ENCODE peak calls at places on chromosomes 16 and 17, in seven cellular contexts. R is A549, K is stomach, A is suprapubic skin, X is ovary, H is HepG2, T is upper lobe of left lung. N is an unnamed sample.

GRCh38 chr17:39011907-39012468 is 44.8 kb upstream of the FBXO47 start:
- DNase-seq in A (no peak), T (no peak), X (no peak), K (no peak), R (no peak), H (peak), N (no peak)

GRCh38 chr17:77349976-77350830 is 209.4 kb downstream of the SEC14L1 start:
- DNase-seq in R (no peak), X (peak), K (peak), H (no peak), A (peak), T (peak), N (peak)

GRCh38 chr17:10772425-10773380 is 31.2 kb downstream of the TMEM238L start:
- DNase-seq in H (peak), T (no peak), X (no peak), R (peak), A (no peak), K (peak), N (no peak)

GRCh38 chr16:54116126-54116525 is 170.5 kb downstream of the IRX3 start:
- DNase-seq in X (no peak), T (no peak), H (no peak), R (no peak), A (no peak), K (no peak), N (no peak)

GRCh38 chr17:49260011-49260921 is 29.7 kb upstream of the PHOSPHO1 start:
- DNase-seq in T (peak), H (peak), A (peak), R (peak), X (peak), K (peak), N (no peak)

GRCh38 chr17:79934653-79934970 is 95.4 kb upstream of the CBX4 start:
- DNase-seq in A (no peak), H (no peak), R (no peak), T (no peak), K (no peak), X (no peak), N (no peak)

GRCh38 chr16:77434365-77435239 is at the start of gene ADAMTS18:
- DNase-seq in T (no peak), K (no peak), H (no peak), R (no peak), A (no peak), X (no peak), N (no peak)

GRCh38 chr16:66925322-66925840 is at the start of gene RRAD:
- DNase-seq in X (peak), T (peak), K (no peak), R (no peak), A (no peak), H (no peak), N (no peak)

GRCh38 chr17:76550712-76551615 is 11.1 kb downstream of the PRCD start:
- DNase-seq in K (no peak), T (peak), H (peak), R (peak), A (no peak), X (no peak), N (no peak)

GRCh38 chr17:920190-920589 is 59.4 kb downstream of the NXN start:
- DNase-seq in T (no peak), R (no peak), X (no peak), A (no peak), H (no peak), K (no peak), N (no peak)

GRCh38 chr17:36703860-36704266 is 102.5 kb downstream of the MRM1 start:
- DNase-seq in K (no peak), T (no peak), H (no peak), A (no peak), X (no peak), R (peak), N (no peak)

GRCh38 chr16:20307791-20308190 is 19.5 kb downstream of the GP2 start:
- DNase-seq in X (no peak), T (no peak), H (no peak), K (no peak), A (no peak), R (no peak), N (no peak)

GRCh38 chr16:57529324-57530103 is 6.9 kb downstream of the CCDC102A start:
- DNase-seq in H (no peak), A (no peak), T (no peak), K (no peak), R (no peak), X (peak), N (no peak)

GRCh38 chr17:16074423-16074822 is 74.8 kb downstream of the TTC19 start:
- DNase-seq in R (no peak), T (no peak), H (no peak), K (no peak), X (no peak), A (no peak), N (no peak)

GRCh38 chr16:85376292-85377095 is 236.6 kb upstream of the GSE1 start:
- DNase-seq in X (no peak), K (peak), R (no peak), T (no peak), A (no peak), H (no peak), N (no peak)

GRCh38 chr17:9170822-9171221 is 149.5 kb downstream of the NTN1 start:
- DNase-seq in K (no peak), R (no peak), X (no peak), A (no peak), H (peak), T (no peak), N (no peak)

GRCh38 chr17:80892019-80892855 is 99.4 kb upstream of the CHMP6 start:
- DNase-seq in H (no peak), X (peak), A (no peak), T (peak), R (peak), K (no peak), N (peak)

GRCh38 chr17:80624864-80625263 is 80.2 kb downstream of the RPTOR start:
- DNase-seq in R (no peak), T (no peak), A (no peak), K (no peak), X (no peak), H (no peak), N (no peak)

GRCh38 chr16:76535-77272 is 1.3 kb upstream of the MPG start:
- DNase-seq in K (peak), H (peak), R (no peak), T (peak), A (no peak), X (peak), N (no peak)

GRCh38 chr17:64694207-64694606 is 32.1 kb upstream of the SMURF2 start:
- DNase-seq in A (no peak), T (peak), K (peak), H (peak), X (peak), R (peak), N (no peak)

GRCh38 chr17:43961954-43962353 is 8.2 kb upstream of the PYY start:
- DNase-seq in T (no peak), H (no peak), A (no peak), K (no peak), X (no peak), R (no peak), N (no peak)

GRCh38 chr17:61943117-61943516 is 15.3 kb upstream of the INTS2 start:
- DNase-seq in X (no peak), K (no peak), R (no peak), A (no peak), H (no peak), T (no peak), N (no peak)

GRCh38 chr17:36529121-36529520 is 5.5 kb downstream of the MYO19 start:
- DNase-seq in H (no peak), R (peak), T (no peak), A (no peak), K (no peak), X (no peak), N (no peak)

GRCh38 chr17:76700627-76701470 is 9.9 kb downstream of the MXRA7 start:
- DNase-seq in X (peak), K (no peak), T (no peak), H (peak), R (no peak), A (peak), N (peak)

GRCh38 chr17:1241904-1242303 is 28.3 kb upstream of the BHLHA9 start:
- DNase-seq in A (no peak), K (no peak), T (no peak), X (no peak), R (no peak), H (no peak), N (no peak)

GRCh38 chr16:67406628-67407027 is 9.6 kb downstream of the ZDHHC1 start:
- DNase-seq in K (no peak), T (no peak), A (no peak), X (no peak), R (no peak), H (no peak), N (no peak)

GRCh38 chr16:20918486-20919239 is 18.1 kb downstream of the LYRM1 start:
- DNase-seq in A (no peak), X (peak), R (no peak), H (no peak), K (no peak), T (peak), N (no peak)

GRCh38 chr16:70676571-70677498 is 9.0 kb downstream of the MTSS2 start:
- DNase-seq in H (no peak), X (peak), K (no peak), A (no peak), R (no peak), T (no peak), N (no peak)

GRCh38 chr17:60678118-60678444 is 430 bp downstream of the BCAS3 start:
- DNase-seq in T (no peak), K (no peak), R (no peak), A (no peak), X (no peak), H (no peak), N (no peak)

GRCh38 chr16:72111653-72112451 is 18.2 kb downstream of the DHX38 start:
- DNase-seq in K (no peak), H (no peak), A (no peak), X (no peak), T (no peak), R (no peak), N (no peak)

GRCh38 chr17:10421946-10422542 is at the start of gene MYH8:
- DNase-seq in X (no peak), T (no peak), R (no peak), A (no peak), H (no peak), K (no peak), N (no peak)

GRCh38 chr17:15261063-15261817 is 3.9 kb downstream of the PMP22 start:
- DNase-seq in R (peak), H (peak), X (peak), K (peak), T (no peak), A (no peak), N (peak)

GRCh38 chr16:78005881-78006280 is 16.5 kb upstream of the CLEC3A start:
- DNase-seq in X (no peak), A (no peak), K (no peak), R (peak), T (no peak), H (no peak), N (no peak)

GRCh38 chr17:64005734-64006167 is 7.6 kb downstream of the PRR29 start:
- DNase-seq in K (peak), H (peak), T (peak), A (peak), X (no peak), R (peak), N (no peak)

GRCh38 chr16:88339926-88340754 is 42.6 kb upstream of the ZNF469 start:
- DNase-seq in X (no peak), T (no peak), K (no peak), A (no peak), H (no peak), R (no peak), N (no peak)

GRCh38 chr16:10578474-10579316 is 1.7 kb downstream of the EMP2 start:
- DNase-seq in H (peak), T (peak), A (no peak), K (peak), X (peak), R (no peak), N (no peak)

GRCh38 chr17:64386412-64387144 is 4.1 kb downstream of the PECAM1 start:
- DNase-seq in T (no peak), H (peak), R (no peak), K (no peak), A (no peak), X (peak), N (no peak)

GRCh38 chr16:1258218-1258587 is 2.3 kb downstream of the TPSD1 start:
- DNase-seq in T (no peak), H (no peak), X (no peak), K (no peak), R (no peak), A (no peak), N (no peak)

GRCh38 chr16:15966420-15967222 is 17.2 kb downstream of the ABCC1 start:
- DNase-seq in K (no peak), X (no peak), A (no peak), T (no peak), H (no peak), R (peak), N (no peak)
- TF ChIP-seq EP300 in K (no peak), X (no peak), A (no peak), T (no peak), H (no peak), R (peak), N (no peak)

DNA sequence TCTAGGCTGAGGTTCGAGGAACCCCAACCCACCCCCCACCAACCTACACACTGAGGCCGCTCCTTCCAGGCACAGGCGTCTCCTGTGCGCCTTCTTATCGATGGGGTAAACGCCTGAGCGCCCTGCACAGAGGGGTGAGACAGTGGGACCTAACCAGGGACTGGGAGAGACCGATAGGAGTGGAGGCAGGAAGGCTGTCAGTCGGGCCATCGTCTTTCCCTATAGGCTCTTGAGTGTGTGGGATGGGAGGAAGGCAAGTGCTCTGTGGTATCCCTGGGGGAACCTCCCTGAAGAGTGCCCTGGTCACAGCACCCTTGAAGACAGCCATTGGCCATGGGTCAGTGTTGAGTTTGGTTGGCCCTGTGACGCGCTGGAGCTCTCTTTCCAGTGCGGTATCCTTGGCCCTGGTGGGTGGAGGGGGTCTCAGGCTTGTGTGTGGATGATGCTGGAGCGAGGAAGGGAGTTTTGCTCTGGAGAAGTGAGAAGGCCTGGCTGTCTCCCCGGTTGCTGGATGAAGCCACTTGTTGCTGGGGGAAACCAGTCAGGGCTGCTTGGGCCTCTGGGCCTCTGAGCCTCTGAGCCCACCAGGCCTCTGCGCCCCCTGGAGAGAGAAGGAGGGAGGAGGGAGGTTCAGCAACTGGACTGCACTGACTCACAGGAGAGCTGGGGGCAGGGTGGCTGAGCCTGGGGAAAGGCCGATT is 1.7 kb downstream of the GPRC5C start:
- DNase-seq in H (peak), K (peak), R (no peak), T (peak), X (peak), A (no peak), N (no peak)
- TF ChIP-seq EP300 in H (no peak), K (no peak), R (no peak), T (no peak), X (no peak), A (no peak), N (no peak)

GRCh38 chr16:23640669-23640958 is 496 bp downstream of the PALB2 start:
- DNase-seq in H (no peak), R (no peak), X (no peak), T (no peak), K (no peak), A (no peak), N (no peak)

GRCh38 chr16:23635958-23636357 is 5.2 kb downstream of the PALB2 start:
- DNase-seq in H (no peak), T (no peak), A (no peak), X (no peak), K (no peak), R (no peak), N (no peak)

GRCh38 chr16:23642246-23642774 is 1.0 kb downstream of the DCTN5 start:
- DNase-seq in X (no peak), R (no peak), K (no peak), T (no peak), A (no peak), H (no peak), N (no peak)

DNA sequence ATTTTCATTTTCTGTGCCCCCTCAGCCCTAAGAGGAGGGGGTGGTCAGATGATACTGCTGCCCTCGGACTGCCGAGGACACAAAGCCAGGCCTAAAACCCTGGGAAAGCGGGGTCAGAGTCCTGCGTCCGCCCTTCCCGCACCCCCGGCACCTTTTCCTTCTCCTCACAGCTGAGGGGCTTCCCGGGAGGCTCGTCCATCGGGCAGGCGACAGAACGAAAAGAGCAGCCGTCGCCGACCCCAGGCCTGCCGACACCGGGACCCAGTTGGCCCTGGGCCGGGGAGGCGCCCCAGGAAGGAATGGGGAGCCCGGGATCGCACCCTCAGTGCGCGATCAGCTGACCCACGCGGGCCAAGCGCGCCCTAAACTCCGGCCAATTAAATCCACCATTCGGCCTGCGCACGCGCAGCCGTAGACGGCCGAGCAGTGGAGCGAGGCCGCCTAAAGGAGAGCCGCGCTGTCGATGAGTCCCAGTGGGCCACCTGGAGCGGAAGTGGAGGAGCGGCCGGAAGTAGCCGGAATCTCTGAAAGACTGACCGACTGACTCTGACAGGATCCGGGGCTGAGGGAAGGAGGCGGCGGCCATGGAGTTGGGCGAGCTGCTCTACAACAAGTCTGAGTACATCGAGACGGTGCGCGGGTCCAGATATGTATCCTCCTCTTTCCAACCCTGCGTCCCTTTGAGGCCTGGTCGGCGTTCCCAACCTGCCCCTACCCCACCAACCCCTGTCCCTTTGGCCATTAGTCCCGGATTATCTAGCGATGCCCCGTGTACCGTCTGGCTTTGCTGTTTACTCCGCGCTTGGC is at the start of the genes DCTN5 and PALB2:
- DNase-seq in R (peak), A (peak), T (peak), X (peak), H (peak), K (peak), N (peak)
- TF ChIP-seq EP300 in R (no peak), A (no peak), T (no peak), X (no peak), H (peak), K (no peak), N (no peak)

GRCh38 chr16:52439750-52440149 is 107.2 kb downstream of the TOX3 start:
- DNase-seq in H (no peak), X (no peak), R (no peak), K (no peak), T (no peak), A (no peak), N (no peak)

GRCh38 chr16:52435573-52435972 is 111.4 kb downstream of the TOX3 start:
- DNase-seq in K (no peak), A (no peak), X (no peak), R (no peak), T (no peak), H (no peak), N (no peak)

GRCh38 chr16:52434224-52434623 is 112.7 kb downstream of the TOX3 start:
- DNase-seq in R (no peak), H (no peak), K (no peak), A (no peak), T (no peak), X (no peak), N (no peak)

GRCh38 chr16:52439171-52439701 is 107.7 kb downstream of the TOX3 start:
- DNase-seq in H (no peak), T (no peak), A (no peak), K (no peak), X (no peak), R (no peak), N (no peak)

GRCh38 chr16:52436646-52437645 is 110.0 kb downstream of the TOX3 start:
- DNase-seq in A (no peak), R (no peak), T (no peak), K (no peak), X (no peak), H (no peak), N (no peak)
- TF ChIP-seq EP300 in A (no peak), R (no peak), T (no peak), K (no peak), X (no peak), H (no peak), N (no peak)

GRCh38 chr17:42276609-42277341 is 584 bp upstream of the STAT5B start:
- DNase-seq in T (peak), H (peak), K (peak), R (peak), X (peak), A (peak), N (no peak)

GRCh38 chr17:42274812-42275526 is 1.2 kb downstream of the STAT5B start:
- DNase-seq in K (no peak), T (peak), R (no peak), A (no peak), H (no peak), X (no peak), N (no peak)

GRCh38 chr17:42276359-42276608 is at the start of gene STAT5B:
- DNase-seq in A (no peak), X (peak), K (peak), R (peak), T (peak), H (no peak), N (no peak)

GRCh38 chr17:42274273-42274542 is 2.0 kb downstream of the STAT5B start:
- DNase-seq in X (no peak), K (no peak), H (no peak), R (no peak), A (no peak), T (no peak), N (no peak)

GRCh38 chr17:42275527-42276358 is 448 bp downstream of the STAT5B start:
- DNase-seq in T (peak), A (no peak), X (peak), R (no peak), K (no peak), H (no peak), N (no peak)
- TF ChIP-seq EP300 in T (no peak), A (no peak), X (no peak), R (no peak), K (no peak), H (no peak), N (no peak)

GRCh38 chr17:78828470-78829185 is 12.0 kb downstream of the USP36 start:
- DNase-seq in H (no peak), X (no peak), R (peak), K (no peak), A (no peak), T (no peak), N (no peak)

GRCh38 chr17:78826426-78826825 is 14.2 kb downstream of the USP36 start:
- DNase-seq in R (no peak), X (no peak), A (no peak), T (no peak), H (no peak), K (no peak), N (no peak)

GRCh38 chr17:78825696-78826095 is 14.9 kb downstream of the USP36 start:
- DNase-seq in X (no peak), R (no peak), H (no peak), K (no peak), A (no peak), T (no peak), N (no peak)

GRCh38 chr17:78829477-78829876 is 11.1 kb downstream of the USP36 start:
- DNase-seq in R (no peak), H (no peak), T (no peak), X (no peak), K (no peak), A (no peak), N (no peak)

GRCh38 chr17:78826836-78827509 is 13.6 kb downstream of the USP36 start:
- DNase-seq in R (no peak), H (no peak), X (no peak), K (no peak), A (no peak), T (peak), N (no peak)
- TF ChIP-seq EP300 in R (no peak), H (no peak), X (no peak), K (no peak), A (no peak), T (no peak), N (no peak)

N was measured in esophagus muscularis mucosa.